ENCODE peak calls at places on chromosomes 3 and 15, in eight cellular contexts. One of them, this sample, is unnamed.

GRCh38 chr3:113297741-113298320 is 86.5 kb downstream of the BOC start:
- DNase-seq in sigmoid colon: no peak
- DNase-seq in right atrium auricular region: no peak
- DNase-seq in BE2C: no peak
- DNase-seq in cardiac fibroblast: no peak
- DNase-seq in HFF-Myc: no peak
- DNase-seq in HepG2: no peak
- DNase-seq in fibroblast of villous mesenchyme: no peak
- DNase-seq in this sample: no peak

GRCh38 chr15:71595846-71596553 is 214.4 kb upstream of the NR2E3 start:
- DNase-seq in right atrium auricular region: no peak
- DNase-seq in HFF-Myc: no peak
- DNase-seq in cardiac fibroblast: peak
- DNase-seq in BE2C: no peak
- DNase-seq in fibroblast of villous mesenchyme: peak
- DNase-seq in sigmoid colon: no peak
- DNase-seq in HepG2: no peak
- DNase-seq in this sample: no peak

GRCh38 chr15:90550919-90551318 is 21.2 kb downstream of the CRTC3 start:
- DNase-seq in right atrium auricular region: no peak
- DNase-seq in BE2C: no peak
- DNase-seq in HepG2: no peak
- DNase-seq in HFF-Myc: no peak
- DNase-seq in sigmoid colon: no peak
- DNase-seq in cardiac fibroblast: no peak
- DNase-seq in fibroblast of villous mesenchyme: no peak
- DNase-seq in this sample: no peak

GRCh38 chr3:65439641-65440040 is 599.1 kb downstream of the MAGI1 start:
- DNase-seq in HFF-Myc: peak
- DNase-seq in fibroblast of villous mesenchyme: peak
- DNase-seq in sigmoid colon: peak
- DNase-seq in BE2C: peak
- DNase-seq in HepG2: peak
- DNase-seq in cardiac fibroblast: peak
- DNase-seq in right atrium auricular region: no peak
- DNase-seq in this sample: peak

GRCh38 chr15:48975713-48976419 is 12.1 kb upstream of the SHC4 start:
- DNase-seq in right atrium auricular region: peak
- DNase-seq in cardiac fibroblast: peak
- DNase-seq in fibroblast of villous mesenchyme: peak
- DNase-seq in HepG2: peak
- DNase-seq in sigmoid colon: peak
- DNase-seq in HFF-Myc: no peak
- DNase-seq in BE2C: peak
- DNase-seq in this sample: peak

GRCh38 chr15:63234479-63234878 is 42.9 kb upstream of the APH1B start:
- DNase-seq in fibroblast of villous mesenchyme: peak
- DNase-seq in sigmoid colon: peak
- DNase-seq in HepG2: no peak
- DNase-seq in HFF-Myc: no peak
- DNase-seq in BE2C: no peak
- DNase-seq in right atrium auricular region: peak
- DNase-seq in cardiac fibroblast: peak
- DNase-seq in this sample: peak

GRCh38 chr3:48663489-48664312 is 1.0 kb upstream of the CELSR3 start:
- DNase-seq in BE2C: peak
- DNase-seq in right atrium auricular region: peak
- DNase-seq in sigmoid colon: peak
- DNase-seq in cardiac fibroblast: peak
- DNase-seq in HepG2: peak
- DNase-seq in fibroblast of villous mesenchyme: peak
- DNase-seq in HFF-Myc: peak
- DNase-seq in this sample: peak

GRCh38 chr15:58748040-58748786 is 1.3 kb downstream of the ADAM10 start:
- DNase-seq in sigmoid colon: no peak
- DNase-seq in HFF-Myc: no peak
- DNase-seq in HepG2: no peak
- DNase-seq in cardiac fibroblast: no peak
- DNase-seq in BE2C: no peak
- DNase-seq in right atrium auricular region: no peak
- DNase-seq in fibroblast of villous mesenchyme: no peak
- DNase-seq in this sample: no peak

GRCh38 chr15:86139828-86140227 is 60.2 kb downstream of the AGBL1 start:
- DNase-seq in cardiac fibroblast: no peak
- DNase-seq in right atrium auricular region: no peak
- DNase-seq in BE2C: peak
- DNase-seq in HFF-Myc: no peak
- DNase-seq in HepG2: no peak
- DNase-seq in fibroblast of villous mesenchyme: no peak
- DNase-seq in sigmoid colon: no peak
- DNase-seq in this sample: no peak

GRCh38 chr15:62986948-62987347 is 55.6 kb upstream of the TPM1 start:
- DNase-seq in HFF-Myc: no peak
- DNase-seq in fibroblast of villous mesenchyme: no peak
- DNase-seq in right atrium auricular region: no peak
- DNase-seq in HepG2: peak
- DNase-seq in sigmoid colon: no peak
- DNase-seq in cardiac fibroblast: no peak
- DNase-seq in BE2C: no peak
- DNase-seq in this sample: no peak

DNA sequence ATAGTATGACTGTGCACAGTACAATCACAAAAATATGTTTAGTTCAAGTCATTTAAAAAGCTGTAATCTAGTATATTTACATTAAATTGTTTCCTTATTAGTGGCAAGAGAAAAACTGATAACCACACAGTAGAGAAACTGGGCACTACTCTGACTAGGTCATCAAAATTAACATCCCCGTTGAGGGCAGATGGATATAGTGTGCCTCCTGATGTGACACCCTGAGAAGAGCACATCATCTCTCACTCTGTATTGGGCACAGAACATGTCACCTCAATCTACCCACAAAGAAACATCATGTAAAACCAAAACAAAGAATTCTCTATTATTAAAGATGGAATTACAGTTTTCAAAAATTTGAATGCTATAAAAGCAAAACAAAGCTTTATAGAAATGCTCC is 221.9 kb upstream of the NANOGP8 start:
- DNase-seq in cardiac fibroblast: no peak
- DNase-seq in HFF-Myc: no peak
- DNase-seq in BE2C: no peak
- DNase-seq in sigmoid colon: no peak
- DNase-seq in HepG2: no peak
- DNase-seq in fibroblast of villous mesenchyme: no peak
- DNase-seq in right atrium auricular region: no peak
- DNase-seq in this sample: no peak
- H3K4me3 ChIP-seq in cardiac fibroblast: no peak
- H3K4me3 ChIP-seq in HFF-Myc: no peak
- H3K4me3 ChIP-seq in BE2C: no peak
- H3K4me3 ChIP-seq in sigmoid colon: no peak
- H3K4me3 ChIP-seq in HepG2: no peak
- H3K4me3 ChIP-seq in fibroblast of villous mesenchyme: no peak
- H3K4me3 ChIP-seq in right atrium auricular region: no peak
- H3K4me3 ChIP-seq in this sample: no peak

DNA sequence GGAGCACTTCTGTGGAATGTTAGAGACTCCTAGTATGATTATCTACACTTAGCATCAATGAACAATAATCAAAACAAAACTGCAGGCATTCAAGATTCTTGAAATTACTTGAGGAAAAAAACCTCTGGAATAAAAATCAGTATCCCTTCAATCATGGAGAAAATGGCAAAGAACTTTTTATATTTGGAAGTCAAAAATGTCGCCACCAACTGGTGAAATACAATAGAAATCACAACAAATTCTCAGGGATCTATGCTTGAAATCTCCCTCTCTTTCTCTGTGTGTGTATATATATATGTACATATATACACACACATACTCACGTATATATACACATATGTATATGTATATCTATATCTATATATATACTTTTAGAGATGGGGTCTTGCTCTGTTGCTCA is 378.9 kb upstream of the ALCAM start:
- DNase-seq in BE2C: no peak
- DNase-seq in fibroblast of villous mesenchyme: no peak
- DNase-seq in HepG2: no peak
- DNase-seq in sigmoid colon: no peak
- DNase-seq in cardiac fibroblast: peak
- DNase-seq in right atrium auricular region: no peak
- DNase-seq in HFF-Myc: no peak
- DNase-seq in this sample: peak
- TF ChIP-seq CTCF in BE2C: no peak
- TF ChIP-seq CTCF in fibroblast of villous mesenchyme: peak
- TF ChIP-seq CTCF in HepG2: no peak
- TF ChIP-seq CTCF in sigmoid colon: no peak
- TF ChIP-seq CTCF in cardiac fibroblast: no peak
- TF ChIP-seq CTCF in right atrium auricular region: no peak
- TF ChIP-seq CTCF in HFF-Myc: no peak
- TF ChIP-seq CTCF in this sample: no peak

GRCh38 chr3:160675566-160676124 is 1.3 kb upstream of the ARL14 start:
- DNase-seq in sigmoid colon: no peak
- DNase-seq in BE2C: no peak
- DNase-seq in right atrium auricular region: no peak
- DNase-seq in fibroblast of villous mesenchyme: no peak
- DNase-seq in HFF-Myc: no peak
- DNase-seq in HepG2: no peak
- DNase-seq in cardiac fibroblast: no peak
- DNase-seq in this sample: no peak

GRCh38 chr3:160678447-160678846 is 1.5 kb downstream of the ARL14 start:
- DNase-seq in HFF-Myc: no peak
- DNase-seq in right atrium auricular region: no peak
- DNase-seq in HepG2: peak
- DNase-seq in cardiac fibroblast: no peak
- DNase-seq in BE2C: no peak
- DNase-seq in fibroblast of villous mesenchyme: no peak
- DNase-seq in sigmoid colon: no peak
- DNase-seq in this sample: peak

GRCh38 chr3:160677459-160677901 is 520 bp downstream of the ARL14 start:
- DNase-seq in sigmoid colon: no peak
- DNase-seq in cardiac fibroblast: no peak
- DNase-seq in HepG2: no peak
- DNase-seq in HFF-Myc: no peak
- DNase-seq in BE2C: no peak
- DNase-seq in fibroblast of villous mesenchyme: no peak
- DNase-seq in right atrium auricular region: no peak
- DNase-seq in this sample: no peak

GRCh38 chr3:160673188-160673587 is 3.8 kb upstream of the ARL14 start:
- DNase-seq in BE2C: no peak
- DNase-seq in HFF-Myc: no peak
- DNase-seq in right atrium auricular region: no peak
- DNase-seq in cardiac fibroblast: no peak
- DNase-seq in fibroblast of villous mesenchyme: no peak
- DNase-seq in HepG2: no peak
- DNase-seq in sigmoid colon: no peak
- DNase-seq in this sample: no peak

DNA sequence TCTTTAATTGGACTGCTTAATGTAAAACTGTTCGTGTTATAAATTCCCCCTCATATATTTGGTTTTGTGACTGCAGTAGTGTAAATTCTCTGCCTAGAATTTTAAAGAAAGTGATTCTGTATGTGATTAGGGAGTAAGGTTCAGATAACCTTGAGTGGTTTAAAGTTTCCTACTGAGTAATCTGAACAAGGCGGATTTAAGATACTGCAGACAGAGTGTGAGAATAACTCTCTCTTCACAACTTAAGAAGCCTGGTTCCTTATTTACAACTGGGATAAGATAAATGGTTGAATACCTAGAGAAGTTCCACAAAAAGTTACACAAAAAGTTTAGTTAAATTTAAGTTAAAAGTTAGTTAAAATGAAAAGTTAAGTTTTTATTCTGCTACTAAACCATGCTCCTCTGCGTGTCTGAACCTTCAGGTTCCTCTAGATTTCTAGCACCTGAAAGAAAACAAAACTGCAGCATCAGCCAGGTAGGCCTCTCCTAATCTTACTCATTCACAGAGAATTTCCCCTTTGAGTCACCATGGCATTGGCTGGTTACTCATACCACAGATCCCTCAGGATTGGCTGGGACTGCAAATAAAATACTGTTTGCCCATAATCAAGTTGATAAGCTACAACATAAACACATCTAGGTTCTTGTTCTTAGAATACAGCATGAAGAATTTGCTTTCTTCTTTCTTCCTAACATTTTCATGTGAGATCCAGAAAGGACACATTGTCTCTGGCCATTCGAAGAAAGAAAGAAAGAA is at the start of gene ARL14:
- DNase-seq in BE2C: no peak
- DNase-seq in right atrium auricular region: no peak
- DNase-seq in HepG2: peak
- DNase-seq in fibroblast of villous mesenchyme: peak
- DNase-seq in HFF-Myc: no peak
- DNase-seq in sigmoid colon: no peak
- DNase-seq in cardiac fibroblast: peak
- DNase-seq in this sample: peak
- H3K4me3 ChIP-seq in BE2C: no peak
- H3K4me3 ChIP-seq in right atrium auricular region: no peak
- H3K4me3 ChIP-seq in HepG2: no peak
- H3K4me3 ChIP-seq in fibroblast of villous mesenchyme: no peak
- H3K4me3 ChIP-seq in HFF-Myc: no peak
- H3K4me3 ChIP-seq in sigmoid colon: no peak
- H3K4me3 ChIP-seq in cardiac fibroblast: no peak
- H3K4me3 ChIP-seq in this sample: no peak

GRCh38 chr3:40185029-40185695 is 124.3 kb upstream of the EIF1B start:
- DNase-seq in HFF-Myc: no peak
- DNase-seq in right atrium auricular region: no peak
- DNase-seq in HepG2: no peak
- DNase-seq in BE2C: no peak
- DNase-seq in cardiac fibroblast: no peak
- DNase-seq in fibroblast of villous mesenchyme: no peak
- DNase-seq in sigmoid colon: no peak
- DNase-seq in this sample: no peak

GRCh38 chr3:40186508-40186907 is 123.0 kb upstream of the EIF1B start:
- DNase-seq in HepG2: no peak
- DNase-seq in sigmoid colon: no peak
- DNase-seq in cardiac fibroblast: no peak
- DNase-seq in fibroblast of villous mesenchyme: no peak
- DNase-seq in right atrium auricular region: no peak
- DNase-seq in HFF-Myc: no peak
- DNase-seq in BE2C: no peak
- DNase-seq in this sample: no peak

GRCh38 chr3:40178012-40178594 is 131.4 kb upstream of the EIF1B start:
- DNase-seq in HepG2: no peak
- DNase-seq in cardiac fibroblast: no peak
- DNase-seq in sigmoid colon: no peak
- DNase-seq in right atrium auricular region: no peak
- DNase-seq in BE2C: no peak
- DNase-seq in fibroblast of villous mesenchyme: no peak
- DNase-seq in HFF-Myc: no peak
- DNase-seq in this sample: no peak

GRCh38 chr3:40179016-40179415 is 130.5 kb upstream of the EIF1B start:
- DNase-seq in HFF-Myc: peak
- DNase-seq in sigmoid colon: peak
- DNase-seq in right atrium auricular region: peak
- DNase-seq in cardiac fibroblast: peak
- DNase-seq in fibroblast of villous mesenchyme: peak
- DNase-seq in BE2C: peak
- DNase-seq in HepG2: peak
- DNase-seq in this sample: peak

DNA sequence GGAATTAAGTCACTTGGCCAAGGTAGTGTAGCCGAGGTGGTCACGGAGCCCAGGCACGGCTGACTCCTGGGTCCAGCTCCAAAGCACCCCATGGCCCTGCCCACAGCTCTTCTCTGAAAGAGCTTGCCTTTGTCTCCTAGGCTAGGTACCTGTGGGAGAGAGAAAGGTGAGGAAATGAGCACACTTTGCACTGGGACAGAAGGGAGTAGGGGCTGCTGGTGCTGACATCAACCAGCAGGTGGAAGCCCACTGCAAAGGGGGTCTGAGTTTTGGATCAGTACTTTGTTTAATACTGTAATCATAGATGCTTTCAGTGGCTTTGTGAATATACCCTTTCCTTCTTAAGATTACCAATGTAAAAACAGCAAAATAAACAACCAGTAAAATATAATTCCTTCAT is 128.3 kb upstream of the EIF1B start:
- DNase-seq in HepG2: no peak
- DNase-seq in BE2C: no peak
- DNase-seq in right atrium auricular region: no peak
- DNase-seq in fibroblast of villous mesenchyme: no peak
- DNase-seq in cardiac fibroblast: no peak
- DNase-seq in HFF-Myc: no peak
- DNase-seq in sigmoid colon: no peak
- DNase-seq in this sample: no peak
- TF ChIP-seq CTCF in HepG2: no peak
- TF ChIP-seq CTCF in BE2C: no peak
- TF ChIP-seq CTCF in right atrium auricular region: no peak
- TF ChIP-seq CTCF in fibroblast of villous mesenchyme: no peak
- TF ChIP-seq CTCF in cardiac fibroblast: peak
- TF ChIP-seq CTCF in HFF-Myc: no peak
- TF ChIP-seq CTCF in sigmoid colon: no peak
- TF ChIP-seq CTCF in this sample: no peak

This sample was measured in fibroblast of pulmonary artery.